ENCODE peak calls at places on chromosomes 1 and 21, in eight cellular contexts. I is PC-3; O is fibroblast of lung; Q is cardiac muscle cell; U is CD8-positive, alpha-beta T cell; T is neuronal stem cell; M is uterus; N is pancreas. S is an unnamed sample.

GRCh38 chr1:62515055-62515454 is 78.2 kb downstream of the USP1 start:
- DNase-seq in Q (peak; percentile 73), T (no peak), M (no peak), N (no peak), O (no peak), I (no peak), U (no peak), S (no peak)

GRCh38 chr1:38235705-38236104 is 189.1 kb upstream of the POU3F1 start:
- DNase-seq in O (peak; percentile 91), N (no peak), I (no peak), U (no peak), Q (peak; percentile 79), M (no peak), T (no peak), S (no peak)

GRCh38 chr1:51303315-51303714 is 27.0 kb downstream of the TTC39A start:
- DNase-seq in I (no peak), N (no peak), M (no peak), U (no peak), T (no peak), Q (no peak), O (no peak), S (no peak)

GRCh38 chr1:160093624-160094290 is 4.7 kb downstream of the IGSF8 start:
- DNase-seq in U (no peak), Q (no peak), M (no peak), I (no peak), N (no peak), T (no peak), O (no peak), S (no peak)

GRCh38 chr21:35448876-35449599 is 399.9 kb upstream of the RUNX1 start:
- DNase-seq in O (no peak), Q (no peak), M (no peak), N (no peak), I (no peak), U (no peak), T (no peak), S (no peak)

GRCh38 chr1:85495556-85495955 is 30.6 kb upstream of the DDAH1 start:
- DNase-seq in M (no peak), O (peak; percentile 85), T (no peak), Q (no peak), I (peak; percentile 98), U (no peak), N (no peak), S (no peak)

GRCh38 chr1:217238945-217239344 is 391.9 kb downstream of the GPATCH2 start:
- DNase-seq in U (no peak), O (no peak), Q (no peak), I (no peak), M (no peak), N (no peak), T (no peak), S (no peak)

GRCh38 chr1:93079685-93080141 is 630 bp downstream of the MTF2 start:
- DNase-seq in M (peak; percentile 22), O (peak; percentile 19), U (peak; percentile 31), T (no peak), Q (peak; percentile 3), I (peak; percentile 7), N (no peak), S (no peak)

GRCh38 chr1:5389101-5389885 is 602.9 kb downstream of the NPHP4 start:
- DNase-seq in O (no peak), N (no peak), I (no peak), Q (no peak), T (no peak), U (peak; percentile 51), M (no peak), S (no peak)

GRCh38 chr1:5388622-5389021 is 603.6 kb downstream of the NPHP4 start:
- DNase-seq in M (no peak), O (no peak), Q (no peak), N (no peak), U (no peak), I (no peak), T (no peak), S (no peak)

GRCh38 chr1:5390497-5390896 is 601.7 kb downstream of the NPHP4 start:
- DNase-seq in O (no peak), T (no peak), I (no peak), N (no peak), Q (no peak), U (no peak), M (no peak), S (no peak)

GRCh38 chr1:5386371-5386770 is 605.9 kb downstream of the NPHP4 start:
- DNase-seq in M (no peak), O (no peak), Q (no peak), I (no peak), U (no peak), N (no peak), T (no peak), S (no peak)

GRCh38 chr1:5385400-5385799 is 606.8 kb downstream of the NPHP4 start:
- DNase-seq in M (no peak), I (no peak), Q (no peak), T (no peak), U (no peak), O (no peak), N (no peak), S (no peak)
- H3K27me3 ChIP-seq in M (no peaks in the 10 kb centered on the region), I (peaks cover 17% of the 10 kb centered on the region), Q (no peaks in the 10 kb centered on the region), T (no peaks in the 10 kb centered on the region), U (no peaks in the 10 kb centered on the region), O (no peaks in the 10 kb centered on the region), N (no peaks in the 10 kb centered on the region), S (no peaks in the 10 kb centered on the region)

GRCh38 chr1:248670003-248670402 is 14.7 kb upstream of the OR2T27 start:
- DNase-seq in O (no peak), N (no peak), T (no peak), U (no peak), Q (no peak), M (no peak), I (peak; percentile 46), S (no peak)
- H3K9me3 ChIP-seq in O (no peaks in the 10 kb centered on the region), N (no peaks in the 10 kb centered on the region), T (peaks cover 7% of the 10 kb centered on the region), U (no peaks in the 10 kb centered on the region), Q (no peaks in the 10 kb centered on the region), M (no peaks in the 10 kb centered on the region), I (peaks cover 41% of the 10 kb centered on the region), S (peaks cover 11% of the 10 kb centered on the region)

DNA sequence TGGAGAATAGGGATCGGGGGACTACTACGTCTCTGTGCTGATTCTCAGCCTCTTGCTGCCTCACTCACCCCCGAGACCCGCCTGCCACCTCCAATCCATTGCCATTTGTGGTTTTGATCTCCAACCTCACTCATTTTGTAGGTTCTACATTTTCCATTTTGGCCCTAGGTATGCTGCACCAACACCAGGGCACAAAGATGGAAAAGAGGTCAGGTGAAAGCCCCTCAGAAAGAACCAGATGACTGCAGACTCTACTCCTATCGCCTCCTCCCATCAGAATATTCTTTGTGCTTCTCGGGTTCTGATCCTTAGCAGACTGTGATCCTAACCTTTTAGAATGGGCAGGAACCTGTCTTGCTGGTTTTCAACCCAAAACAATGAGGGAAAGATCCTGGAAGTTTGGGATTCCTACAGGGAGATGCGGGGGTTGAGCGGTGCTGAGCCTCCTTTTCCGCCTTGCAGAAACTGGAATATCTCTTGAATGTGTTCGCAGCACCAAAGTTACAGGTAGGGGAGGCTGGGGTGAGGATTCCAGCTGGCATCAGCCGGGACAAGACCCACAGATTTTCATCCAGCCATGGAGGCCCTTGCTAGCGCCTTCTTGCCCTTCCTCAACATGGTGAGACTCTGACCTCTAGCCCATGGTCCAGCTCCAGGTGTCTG is 53.1 kb downstream of the RHBG start:
- DNase-seq in T (no peak), U (no peak), Q (no peak), I (no peak), O (no peak), N (no peak), M (no peak), S (no peak)
- H3K27me3 ChIP-seq in T (peaks cover 100% of the 10 kb centered on the region), U (peaks cover 28% of the 10 kb centered on the region), Q (peaks cover 96% of the 10 kb centered on the region), I (peaks cover 50% of the 10 kb centered on the region), O (peaks cover 83% of the 10 kb centered on the region), N (no peaks in the 10 kb centered on the region), M (peaks cover 36% of the 10 kb centered on the region), S (peaks cover 90% of the 10 kb centered on the region)

GRCh38 chr1:89685461-89685860 is 52.5 kb downstream of the LRRC8C start:
- DNase-seq in O (peak; percentile 57), N (no peak), U (no peak), T (no peak), I (no peak), Q (no peak), M (no peak), S (no peak)
- H3K9me3 ChIP-seq in O (no peaks in the 10 kb centered on the region), N (no peaks in the 10 kb centered on the region), U (no peaks in the 10 kb centered on the region), T (no peaks in the 10 kb centered on the region), I (no peaks in the 10 kb centered on the region), Q (no peaks in the 10 kb centered on the region), M (no peaks in the 10 kb centered on the region), S (peaks cover 3% of the 10 kb centered on the region)

GRCh38 chr1:180225403-180225802 is 4.7 kb upstream of the LHX4 start:
- DNase-seq in T (no peak), Q (no peak), I (no peak), N (no peak), M (no peak), U (no peak), O (no peak), S (no peak)
- H3K27me3 ChIP-seq in T (peaks cover 86% of the 10 kb centered on the region), Q (peaks cover 96% of the 10 kb centered on the region), I (peaks cover 36% of the 10 kb centered on the region), N (peaks cover 18% of the 10 kb centered on the region), M (peaks cover 29% of the 10 kb centered on the region), U (peaks cover 27% of the 10 kb centered on the region), O (peaks cover 41% of the 10 kb centered on the region), S (peaks cover 53% of the 10 kb centered on the region)

GRCh38 chr21:26451014-26451740 is 121.9 kb downstream of the CYYR1 start:
- DNase-seq in T (no peak), Q (no peak), I (no peak), M (no peak), O (peak; percentile 21), U (no peak), N (no peak), S (no peak)
- H3K9me3 ChIP-seq in T (no peaks in the 10 kb centered on the region), Q (no peaks in the 10 kb centered on the region), I (no peaks in the 10 kb centered on the region), M (no peaks in the 10 kb centered on the region), O (no peaks in the 10 kb centered on the region), U (no peaks in the 10 kb centered on the region), N (no peaks in the 10 kb centered on the region), S (no peaks in the 10 kb centered on the region)